ENCODE peak calls at places on chromosomes 6 and 20, in six cellular contexts. One of them, this sample, is unnamed.

GRCh38 chr20:46939566-46939965 is 44.9 kb downstream of the EYA2 start:
- DNase-seq in ovary: no peak
- DNase-seq in fibroblast of villous mesenchyme: no peak
- DNase-seq in choroid plexus epithelial cell: no peak
- DNase-seq in AG08396: no peak
- DNase-seq in NCI-H146: no peak
- DNase-seq in this sample: no peak

GRCh38 chr6:79307321-79308036 is 73.0 kb upstream of the HMGN3 start:
- DNase-seq in AG08396: no peak
- DNase-seq in ovary: no peak
- DNase-seq in NCI-H146: no peak
- DNase-seq in choroid plexus epithelial cell: peak
- DNase-seq in fibroblast of villous mesenchyme: no peak
- DNase-seq in this sample: no peak

GRCh38 chr6:52423971-52424381 is 3.8 kb downstream of the EFHC1 start:
- DNase-seq in NCI-H146: no peak
- DNase-seq in ovary: no peak
- DNase-seq in fibroblast of villous mesenchyme: peak
- DNase-seq in choroid plexus epithelial cell: peak
- DNase-seq in AG08396: peak
- DNase-seq in this sample: no peak

GRCh38 chr20:35821807-35822242 is 50.0 kb downstream of the PHF20 start:
- DNase-seq in fibroblast of villous mesenchyme: peak
- DNase-seq in NCI-H146: no peak
- DNase-seq in ovary: no peak
- DNase-seq in choroid plexus epithelial cell: peak
- DNase-seq in AG08396: peak
- DNase-seq in this sample: no peak

GRCh38 chr6:32703347-32703746 is 36.9 kb upstream of the HLA-DQB1 start:
- DNase-seq in fibroblast of villous mesenchyme: no peak
- DNase-seq in AG08396: no peak
- DNase-seq in NCI-H146: no peak
- DNase-seq in choroid plexus epithelial cell: no peak
- DNase-seq in ovary: no peak
- DNase-seq in this sample: no peak

GRCh38 chr6:56292505-56293181 is 45.3 kb upstream of the COL21A1 start:
- DNase-seq in choroid plexus epithelial cell: peak
- DNase-seq in fibroblast of villous mesenchyme: peak
- DNase-seq in ovary: peak
- DNase-seq in AG08396: peak
- DNase-seq in NCI-H146: peak
- DNase-seq in this sample: peak

GRCh38 chr6:43142101-43142500 is 29.0 kb upstream of the SRF start:
- DNase-seq in AG08396: no peak
- DNase-seq in choroid plexus epithelial cell: no peak
- DNase-seq in ovary: no peak
- DNase-seq in fibroblast of villous mesenchyme: no peak
- DNase-seq in NCI-H146: no peak
- DNase-seq in this sample: no peak

GRCh38 chr6:145784683-145785082 is 29.9 kb downstream of the FBXO30 start:
- DNase-seq in ovary: no peak
- DNase-seq in AG08396: no peak
- DNase-seq in choroid plexus epithelial cell: no peak
- DNase-seq in fibroblast of villous mesenchyme: no peak
- DNase-seq in NCI-H146: no peak
- DNase-seq in this sample: no peak

GRCh38 chr20:36128463-36129176 is 25.9 kb upstream of the EPB41L1 start:
- DNase-seq in choroid plexus epithelial cell: peak
- DNase-seq in NCI-H146: no peak
- DNase-seq in AG08396: peak
- DNase-seq in ovary: no peak
- DNase-seq in fibroblast of villous mesenchyme: peak
- DNase-seq in this sample: no peak

GRCh38 chr6:35727206-35727934 is 9.5 kb upstream of the ARMC12 start:
- DNase-seq in AG08396: peak
- DNase-seq in NCI-H146: peak
- DNase-seq in fibroblast of villous mesenchyme: peak
- DNase-seq in choroid plexus epithelial cell: peak
- DNase-seq in ovary: peak
- DNase-seq in this sample: peak

GRCh38 chr6:110490110-110490509 is 13.7 kb upstream of the SLC22A16 start:
- DNase-seq in ovary: no peak
- DNase-seq in choroid plexus epithelial cell: no peak
- DNase-seq in NCI-H146: no peak
- DNase-seq in AG08396: no peak
- DNase-seq in fibroblast of villous mesenchyme: no peak
- DNase-seq in this sample: no peak

GRCh38 chr6:129031051-129031599 is 148.2 kb downstream of the LAMA2 start:
- DNase-seq in choroid plexus epithelial cell: peak
- DNase-seq in AG08396: peak
- DNase-seq in ovary: no peak
- DNase-seq in NCI-H146: no peak
- DNase-seq in fibroblast of villous mesenchyme: peak
- DNase-seq in this sample: peak

GRCh38 chr6:68559716-68560115 is 75.4 kb upstream of the ADGRB3 start:
- DNase-seq in fibroblast of villous mesenchyme: no peak
- DNase-seq in NCI-H146: no peak
- DNase-seq in ovary: no peak
- DNase-seq in choroid plexus epithelial cell: no peak
- DNase-seq in AG08396: no peak
- DNase-seq in this sample: peak

GRCh38 chr6:169340395-169340794 is 86.7 kb upstream of the THBS2 start:
- DNase-seq in fibroblast of villous mesenchyme: no peak
- DNase-seq in AG08396: no peak
- DNase-seq in ovary: no peak
- DNase-seq in choroid plexus epithelial cell: no peak
- DNase-seq in NCI-H146: no peak
- DNase-seq in this sample: no peak

GRCh38 chr6:2770171-2770570 is 5.0 kb downstream of the WRNIP1 start:
- DNase-seq in ovary: no peak
- DNase-seq in fibroblast of villous mesenchyme: peak
- DNase-seq in AG08396: no peak
- DNase-seq in choroid plexus epithelial cell: no peak
- DNase-seq in NCI-H146: no peak
- DNase-seq in this sample: no peak

GRCh38 chr20:47241345-47241781 is 115.1 kb downstream of the ZMYND8 start:
- DNase-seq in choroid plexus epithelial cell: peak
- DNase-seq in NCI-H146: no peak
- DNase-seq in fibroblast of villous mesenchyme: peak
- DNase-seq in ovary: peak
- DNase-seq in AG08396: peak
- DNase-seq in this sample: peak